ENCODE peak calls at places on chromosomes 16 and 17, in eight cellular contexts. E is endodermal cell; J is hepatic stellate cell; N is colonic mucosa; A is astrocyte of the spinal cord; T is stimulated activated CD8-positive, alpha-beta memory T cell treated with anti-CD3 and anti-CD28 coated beads, Interleukin-4, amount 100 ng/mL, for 48 hours; C is ACHN; U is M059J. M is an unnamed sample.

GRCh38 chr17:27320222-27320560 is 26.3 kb downstream of the WSB1 start:
- DNase-seq in E (no peak), N (no peak), J (no peak), T (no peak), A (no peak), C (no peak), U (no peak), M (no peak)

GRCh38 chr17:18246880-18247612 is 11.5 kb downstream of the FLII start:
- DNase-seq in J (peak; percentile 41), E (peak; percentile 99), C (peak; percentile 18), T (peak; percentile 81), A (no peak), U (no peak), N (peak; percentile 95), M (no peak)

GRCh38 chr17:75404739-75405364 is 626 bp downstream of the GRB2 start:
- DNase-seq in C (peak; percentile 55), U (peak; percentile 51), J (peak; percentile 37), A (peak; percentile 36), T (peak; percentile 72), N (peak; percentile 63), E (peak; percentile 82), M (peak; percentile 39)

GRCh38 chr17:73998246-73999220 is 204.9 kb upstream of the RPL38 start:
- DNase-seq in J (peak; percentile 9), E (peak; percentile 97), U (peak; percentile 17), C (peak; percentile 34), T (peak; percentile 81), A (no peak), N (peak; percentile 79), M (peak; percentile 51)

GRCh38 chr17:67970783-67971182 is 25.5 kb downstream of the C17orf58 start:
- DNase-seq in A (no peak), U (no peak), C (no peak), N (no peak), J (no peak), E (peak; percentile 62), T (no peak), M (no peak)

GRCh38 chr16:79307214-79307613 is 293.3 kb downstream of the MAF start:
- DNase-seq in N (peak; percentile 26), E (no peak), T (no peak), U (no peak), J (no peak), A (no peak), C (no peak), M (no peak)

GRCh38 chr16:68284847-68285246 is 20.5 kb downstream of the SLC7A6 start:
- DNase-seq in C (no peak), A (no peak), T (no peak), U (no peak), N (no peak), J (no peak), E (no peak), M (no peak)

GRCh38 chr16:65285128-65286120 is 163.6 kb upstream of the CDH11 start:
- DNase-seq in C (no peak), N (no peak), T (no peak), A (peak; percentile 67), U (peak; percentile 34), E (no peak), J (peak; percentile 26), M (no peak)

GRCh38 chr16:87628940-87629339 is 26.6 kb downstream of the JPH3 start:
- DNase-seq in C (peak; percentile 73), J (no peak), E (no peak), U (peak; percentile 65), N (no peak), T (no peak), A (no peak), M (peak; percentile 85)

GRCh38 chr17:17206913-17207368 is 808 bp upstream of the PLD6 start:
- DNase-seq in U (no peak), J (no peak), N (no peak), C (no peak), T (no peak), E (no peak), A (no peak), M (no peak)

GRCh38 chr16:50530277-50531236 is 17.6 kb upstream of the NKD1 start:
- DNase-seq in E (peak; percentile 16), T (no peak), J (no peak), C (no peak), U (no peak), A (no peak), N (no peak), M (peak; percentile 98)

GRCh38 chr17:7346761-7347614 is 5.0 kb upstream of the KCTD11 start:
- DNase-seq in A (no peak), J (no peak), U (no peak), N (no peak), E (no peak), T (no peak), C (no peak), M (no peak)

GRCh38 chr16:11233727-11234376 is 22.2 kb downstream of the SOCS1 start:
- DNase-seq in A (no peak), E (peak; percentile 64), N (no peak), U (peak; percentile 73), C (no peak), T (peak; percentile 88), J (no peak), M (no peak)

GRCh38 chr16:22782299-22782698 is 31.7 kb upstream of the HS3ST2 start:
- DNase-seq in J (no peak), E (no peak), C (no peak), A (no peak), T (no peak), N (no peak), U (no peak), M (no peak)

GRCh38 chr16:55737966-55738365 is 82.2 kb downstream of the SLC6A2 start:
- DNase-seq in T (no peak), N (no peak), E (no peak), A (no peak), J (no peak), U (no peak), C (no peak), M (no peak)

GRCh38 chr17:19520641-19521040 is 13.0 kb upstream of the SLC47A1 start:
- DNase-seq in N (no peak), A (no peak), E (peak; percentile 39), J (no peak), T (no peak), C (no peak), U (no peak), M (no peak)

GRCh38 chr17:78144736-78145641 is 1.2 kb upstream of the C17orf99 start:
- DNase-seq in C (peak; percentile 30), N (peak; percentile 72), A (no peak), T (no peak), J (no peak), E (peak; percentile 53), U (peak; percentile 29), M (no peak)

GRCh38 chr16:88878967-88879787 is 12.7 kb upstream of the PABPN1L start:
- DNase-seq in J (no peak), E (no peak), U (no peak), N (no peak), C (no peak), A (no peak), T (no peak), M (no peak)

GRCh38 chr17:8153550-8153956 is 1.3 kb upstream of the PER1 start:
- DNase-seq in T (peak; percentile 77), J (peak; percentile 75), N (peak; percentile 90), U (peak; percentile 96), E (peak; percentile 71), A (peak; percentile 97), C (peak; percentile 99), M (peak; percentile 96)

GRCh38 chr16:69166221-69166833 is 20.6 kb upstream of the SNTB2 start:
- DNase-seq in N (no peak), A (peak; percentile 95), T (peak; percentile 83), C (no peak), U (peak; percentile 65), E (no peak), J (peak; percentile 26), M (no peak)

GRCh38 chr16:80518436-80518835 is 22.4 kb upstream of the DYNLRB2 start:
- DNase-seq in A (peak; percentile 2), U (peak; percentile 27), C (no peak), N (no peak), J (no peak), E (no peak), T (no peak), M (no peak)

GRCh38 chr17:46826116-46826515 is 7.6 kb upstream of the WNT3 start:
- DNase-seq in C (no peak), T (no peak), J (no peak), A (no peak), E (no peak), N (no peak), U (no peak), M (no peak)

GRCh38 chr17:59165933-59166342 is 10.4 kb downstream of the PRR11 start:
- DNase-seq in U (peak; percentile 58), A (peak; percentile 71), E (peak; percentile 86), T (peak; percentile 47), N (no peak), C (peak; percentile 79), J (peak; percentile 25), M (peak; percentile 60)

GRCh38 chr16:71698491-71698890 is 26.0 kb downstream of the PHLPP2 start:
- DNase-seq in U (no peak), T (no peak), E (no peak), N (no peak), C (no peak), A (no peak), J (no peak), M (no peak)

GRCh38 chr16:55562936-55563335 is 3.5 kb upstream of the CAPNS2 start:
- DNase-seq in J (no peak), U (no peak), E (no peak), N (no peak), T (no peak), A (no peak), C (no peak), M (no peak)

GRCh38 chr17:27520571-27521185 is 64.4 kb downstream of the KSR1 start:
- DNase-seq in J (no peak), E (peak; percentile 54), U (no peak), N (no peak), C (no peak), A (no peak), T (no peak), M (no peak)

GRCh38 chr17:15351925-15352324 is 10.5 kb upstream of the TEKT3 start:
- DNase-seq in U (peak; percentile 57), E (no peak), J (peak; percentile 63), A (peak; percentile 37), C (no peak), T (no peak), N (peak; percentile 49), M (peak; percentile 89)

GRCh38 chr17:58088624-58089023 is 5.4 kb downstream of the DYNLL2 start:
- DNase-seq in N (no peak), U (no peak), J (no peak), A (no peak), C (no peak), E (no peak), T (no peak), M (no peak)

GRCh38 chr17:72705905-72706395 is 386.5 kb downstream of the SLC39A11 start:
- DNase-seq in J (no peak), C (no peak), A (no peak), T (no peak), E (no peak), N (no peak), U (no peak), M (no peak)

M was measured in MCF 10A.